ENCODE peak calls at places on chromosomes 6 and 20, in six cellular contexts. G, D, O, E, N and Z are unnamed samples.

GRCh38 chr20:50186151-50186885 is 4.3 kb upstream of the CEBPB start:
- DNase-seq in G (peak; percentile 98), D (peak; percentile 78), O (peak; percentile 81), E (peak; percentile 87), N (peak; percentile 85), Z (peak; percentile 92)

GRCh38 chr6:15008269-15008668 is 237.6 kb upstream of the JARID2 start:
- DNase-seq in G (no peak), D (no peak), O (no peak), E (no peak), N (no peak), Z (no peak)

GRCh38 chr20:44701116-44701865 is 13.9 kb upstream of the CCN5 start:
- DNase-seq in G (no peak), D (no peak), O (no peak), E (no peak), N (no peak), Z (no peak)

GRCh38 chr6:127459231-127459641 is at the start of gene KIAA0408:
- DNase-seq in G (peak; percentile 80), D (no peak), O (no peak), E (peak; percentile 79), N (peak; percentile 67), Z (peak; percentile 73)

GRCh38 chr6:40326689-40327404 is 260.3 kb downstream of the LRFN2 start:
- DNase-seq in G (no peak), D (no peak), O (no peak), E (no peak), N (no peak), Z (no peak)

GRCh38 chr20:61966492-61967244 is 99.0 kb downstream of the TAF4 start:
- DNase-seq in G (no peak), D (no peak), O (no peak), E (no peak), N (no peak), Z (no peak)

GRCh38 chr20:1946762-1947534 is 46.9 kb downstream of the PDYN start:
- DNase-seq in G (peak; percentile 46), D (no peak), O (no peak), E (peak; percentile 55), N (no peak), Z (no peak)

GRCh38 chr20:20317195-20318113 is 50.5 kb upstream of the INSM1 start:
- DNase-seq in G (no peak), D (no peak), O (no peak), E (no peak), N (no peak), Z (no peak)

GRCh38 chr6:75882734-75883133 is 133.7 kb downstream of the MYO6 start:
- DNase-seq in G (no peak), D (no peak), O (no peak), E (no peak), N (peak; percentile 62), Z (no peak)

GRCh38 chr6:84748331-84748730 is 16.1 kb downstream of the TBX18 start:
- DNase-seq in G (no peak), D (no peak), O (no peak), E (no peak), N (no peak), Z (no peak)

GRCh38 chr6:108927927-108928326 is 79.7 kb downstream of the ARMC2 start:
- DNase-seq in G (no peak), D (no peak), O (no peak), E (no peak), N (peak; percentile 31), Z (no peak)

GRCh38 chr6:120147218-120147871 is 797.8 kb upstream of the MAN1A1 start:
- DNase-seq in G (no peak), D (no peak), O (no peak), E (no peak), N (no peak), Z (no peak)

GRCh38 chr6:13553646-13554045 is 20.8 kb upstream of the SIRT5 start:
- DNase-seq in G (no peak), D (no peak), O (no peak), E (no peak), N (no peak), Z (no peak)

GRCh38 chr6:90144396-90144795 is 152.2 kb downstream of the BACH2 start:
- DNase-seq in G (no peak), D (no peak), O (no peak), E (no peak), N (no peak), Z (no peak)

GRCh38 chr6:7250812-7251211 is 62.2 kb downstream of the SSR1 start:
- DNase-seq in G (no peak), D (no peak), O (no peak), E (no peak), N (no peak), Z (no peak)

GRCh38 chr20:47198254-47198671 is 158.2 kb downstream of the ZMYND8 start:
- DNase-seq in G (no peak), D (no peak), O (no peak), E (no peak), N (peak; percentile 43), Z (no peak)

GRCh38 chr6:44399991-44400390 is 12.5 kb downstream of the CDC5L start:
- DNase-seq in G (no peak), D (no peak), O (no peak), E (no peak), N (no peak), Z (no peak)

GRCh38 chr6:120938876-120939231 is 395.4 kb downstream of the TBC1D32 start:
- DNase-seq in G (no peak), D (no peak), O (no peak), E (no peak), N (no peak), Z (no peak)

GRCh38 chr6:83885984-83886383 is 26.5 kb downstream of the CYB5R4 start:
- DNase-seq in G (no peak), D (no peak), O (no peak), E (no peak), N (no peak), Z (no peak)

GRCh38 chr6:28154357-28154756 is 12.7 kb downstream of the ZKSCAN8 start:
- DNase-seq in G (no peak), D (no peak), O (no peak), E (no peak), N (no peak), Z (no peak)

GRCh38 chr6:104019075-104019474 is 840.6 kb downstream of the HACE1 start:
- DNase-seq in G (no peak), D (no peak), O (no peak), E (no peak), N (no peak), Z (peak; percentile 33)

GRCh38 chr6:109783245-109783990 is 92.3 kb downstream of the FIG4 start:
- DNase-seq in G (no peak), D (no peak), O (no peak), E (no peak), N (peak; percentile 52), Z (no peak)

GRCh38 chr6:46103437-46103836 is 26.4 kb upstream of the ENPP4 start:
- DNase-seq in G (no peak), D (no peak), O (no peak), E (no peak), N (peak; percentile 14), Z (no peak)

GRCh38 chr20:13022401-13023170 is 13.8 kb downstream of the SPTLC3 start:
- DNase-seq in G (no peak), D (no peak), O (no peak), E (no peak), N (peak; percentile 82), Z (no peak)

GRCh38 chr6:169070506-169071176 is 183.0 kb downstream of the THBS2 start:
- DNase-seq in G (peak; percentile 95), D (no peak), O (peak; percentile 98), E (peak; percentile 80), N (peak; percentile 100), Z (no peak)

GRCh38 chr6:42963855-42964605 is 3.5 kb downstream of the GNMT start:
- DNase-seq in G (no peak), D (no peak), O (no peak), E (no peak), N (peak; percentile 55), Z (no peak)

DNA sequence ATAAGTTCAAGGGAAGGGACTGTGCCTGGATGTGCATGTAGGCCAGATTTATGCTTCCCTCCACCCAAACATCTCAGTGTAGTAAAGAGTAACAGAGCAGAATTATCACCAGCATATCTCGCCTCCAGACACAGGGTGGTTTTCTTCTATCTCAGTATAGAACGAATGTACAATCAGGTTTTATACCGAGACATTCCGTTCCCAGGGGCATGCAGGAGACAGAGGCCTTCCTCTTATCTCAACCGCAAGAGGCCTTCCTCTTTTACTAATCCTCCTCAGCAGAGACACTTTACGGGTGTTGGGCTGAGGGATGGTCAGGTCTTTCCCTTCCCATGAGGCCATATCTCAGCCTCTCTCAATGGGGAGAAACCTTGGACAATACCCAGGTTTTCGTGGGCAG is 36.5 kb upstream of the MC3R start:
- DNase-seq in G (no peak), D (no peak), O (no peak), E (no peak), N (no peak), Z (no peak)
- H3K9me3 ChIP-seq in G (no peaks in the 10 kb centered on the region), D (no peaks in the 10 kb centered on the region), O (no peaks in the 10 kb centered on the region), E (no peaks in the 10 kb centered on the region), N (no peaks in the 10 kb centered on the region), Z (no peaks in the 10 kb centered on the region)

GRCh38 chr6:131949615-131949908 is 1.6 kb downstream of the CCN2 start:
- DNase-seq in G (no peak), D (no peak), O (no peak), E (no peak), N (peak; percentile 92), Z (no peak)

GRCh38 chr6:131951576-131952230 is 531 bp upstream of the CCN2 start:
- DNase-seq in G (no peak), D (no peak), O (no peak), E (no peak), N (peak; percentile 71), Z (no peak)

GRCh38 chr6:131950767-131951575 is at the start of gene CCN2:
- DNase-seq in G (peak; percentile 88), D (no peak), O (peak; percentile 91), E (peak; percentile 75), N (peak; percentile 94), Z (peak; percentile 87)

GRCh38 chr6:131948692-131949614 is 2.2 kb downstream of the CCN2 start:
- DNase-seq in G (peak; percentile 58), D (no peak), O (peak; percentile 74), E (no peak), N (peak; percentile 86), Z (no peak)

GRCh38 chr6:131949909-131950766 is 1.0 kb downstream of the CCN2 start:
- DNase-seq in G (peak; percentile 87), D (no peak), O (peak; percentile 77), E (peak; percentile 73), N (peak; percentile 95), Z (peak; percentile 82)
- H3K27ac ChIP-seq in G (peak overlapping the region; percentile 99), D (no peak overlapping the region), O (peak overlapping the region; percentile 84), E (peak overlapping the region; percentile 93), N (peak overlapping the region; percentile 91), Z (peak overlapping the region; percentile 86)

DNA sequence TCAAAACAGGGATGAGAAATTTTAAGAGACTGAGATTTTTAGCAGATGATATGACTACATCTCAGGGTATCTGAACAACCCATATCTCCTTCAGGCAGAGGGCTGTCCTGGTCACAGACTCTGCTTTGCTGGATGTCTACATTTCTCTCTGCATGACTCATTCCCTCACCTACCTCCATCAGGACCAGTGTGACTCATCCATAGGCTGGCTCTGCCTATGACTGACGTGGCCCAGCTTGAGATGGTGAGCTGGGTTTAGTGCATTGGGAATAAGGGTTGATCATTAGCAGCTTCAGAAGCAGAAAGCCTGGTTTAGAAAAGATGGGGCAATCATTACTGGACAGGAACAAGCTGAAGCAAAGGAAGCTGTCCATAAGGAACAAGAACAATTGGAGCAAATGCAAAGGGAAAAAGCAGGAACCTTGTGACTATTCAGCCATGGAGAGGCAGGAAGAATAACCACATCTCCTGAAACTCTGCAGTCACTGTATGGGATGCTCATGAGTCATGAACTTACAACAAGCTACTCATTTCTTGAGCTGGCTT is 86.4 kb upstream of the CBLN4 start:
- DNase-seq in G (no peak), D (no peak), O (no peak), E (no peak), N (no peak), Z (no peak)
- H3K9me3 ChIP-seq in G (no peaks in the 10 kb centered on the region), D (peaks cover 3% of the 10 kb centered on the region), O (no peaks in the 10 kb centered on the region), E (peaks cover 26% of the 10 kb centered on the region), N (no peaks in the 10 kb centered on the region), Z (no peaks in the 10 kb centered on the region)

GRCh38 chr6:105109955-105110650 is 69.7 kb downstream of the POPDC3 start:
- DNase-seq in G (no peak), D (no peak), O (no peak), E (no peak), N (no peak), Z (no peak)
- H3K27ac ChIP-seq in G (no peak overlapping the region), D (no peak overlapping the region), O (no peak overlapping the region), E (no peak overlapping the region), N (no peak overlapping the region), Z (no peak overlapping the region)